ENCODE peak calls at places on chromosomes 7 and 10, in six cellular contexts. One of them, this sample, is unnamed.

GRCh38 chr10:132266594-132267161 is 41.1 kb downstream of the STK32C start:
- DNase-seq in IMR-90: no peak
- DNase-seq in left ventricle myocardium inferior: no peak
- DNase-seq in neural progenitor cell: no peak
- DNase-seq in AG04449: no peak
- DNase-seq in fibroblast of lung: peak
- DNase-seq in this sample: no peak

GRCh38 chr7:1667566-1668485 is 2.3 kb upstream of the ELFN1 start:
- DNase-seq in IMR-90: no peak
- DNase-seq in left ventricle myocardium inferior: no peak
- DNase-seq in neural progenitor cell: peak
- DNase-seq in AG04449: no peak
- DNase-seq in fibroblast of lung: no peak
- DNase-seq in this sample: no peak

GRCh38 chr10:68423522-68423921 is 16.4 kb upstream of the RUFY2 start:
- DNase-seq in IMR-90: no peak
- DNase-seq in left ventricle myocardium inferior: no peak
- DNase-seq in neural progenitor cell: no peak
- DNase-seq in AG04449: no peak
- DNase-seq in fibroblast of lung: no peak
- DNase-seq in this sample: no peak

GRCh38 chr10:66555061-66555460 is 370.8 kb upstream of the LRRTM3 start:
- DNase-seq in IMR-90: no peak
- DNase-seq in left ventricle myocardium inferior: no peak
- DNase-seq in neural progenitor cell: no peak
- DNase-seq in AG04449: no peak
- DNase-seq in fibroblast of lung: no peak
- DNase-seq in this sample: peak

GRCh38 chr10:12400266-12400931 is 51.1 kb downstream of the CAMK1D start:
- DNase-seq in IMR-90: peak
- DNase-seq in left ventricle myocardium inferior: no peak
- DNase-seq in neural progenitor cell: no peak
- DNase-seq in AG04449: peak
- DNase-seq in fibroblast of lung: peak
- DNase-seq in this sample: no peak

GRCh38 chr10:66782776-66783175 is 143.1 kb upstream of the LRRTM3 start:
- DNase-seq in IMR-90: peak
- DNase-seq in left ventricle myocardium inferior: no peak
- DNase-seq in neural progenitor cell: no peak
- DNase-seq in AG04449: no peak
- DNase-seq in fibroblast of lung: peak
- DNase-seq in this sample: peak

GRCh38 chr10:4708123-4708759 is 117.8 kb upstream of the AKR1E2 start:
- DNase-seq in IMR-90: no peak
- DNase-seq in left ventricle myocardium inferior: no peak
- DNase-seq in neural progenitor cell: peak
- DNase-seq in AG04449: no peak
- DNase-seq in fibroblast of lung: no peak
- DNase-seq in this sample: no peak

GRCh38 chr7:109699661-109700060 is 1130.0 kb downstream of the DNAJB9 start:
- DNase-seq in IMR-90: no peak
- DNase-seq in left ventricle myocardium inferior: no peak
- DNase-seq in neural progenitor cell: no peak
- DNase-seq in AG04449: no peak
- DNase-seq in fibroblast of lung: no peak
- DNase-seq in this sample: no peak

GRCh38 chr7:140062528-140063299 is at the start of gene PARP12:
- DNase-seq in IMR-90: peak
- DNase-seq in left ventricle myocardium inferior: peak
- DNase-seq in neural progenitor cell: peak
- DNase-seq in AG04449: no peak
- DNase-seq in fibroblast of lung: peak
- DNase-seq in this sample: peak

GRCh38 chr7:132291446-132291845 is 284.8 kb downstream of the PLXNA4 start:
- DNase-seq in IMR-90: no peak
- DNase-seq in left ventricle myocardium inferior: no peak
- DNase-seq in neural progenitor cell: no peak
- DNase-seq in AG04449: no peak
- DNase-seq in fibroblast of lung: peak
- DNase-seq in this sample: no peak

GRCh38 chr7:114508096-114508495 is 93.5 kb downstream of the FOXP2 start:
- DNase-seq in IMR-90: peak
- DNase-seq in left ventricle myocardium inferior: no peak
- DNase-seq in neural progenitor cell: no peak
- DNase-seq in AG04449: no peak
- DNase-seq in fibroblast of lung: peak
- DNase-seq in this sample: peak

GRCh38 chr7:94449151-94449725 is 54.5 kb downstream of the COL1A2 start:
- DNase-seq in IMR-90: peak
- DNase-seq in left ventricle myocardium inferior: no peak
- DNase-seq in neural progenitor cell: peak
- DNase-seq in AG04449: no peak
- DNase-seq in fibroblast of lung: peak
- DNase-seq in this sample: peak

GRCh38 chr10:120508393-120508792 is 51.4 kb downstream of the PLPP4 start:
- DNase-seq in IMR-90: no peak
- DNase-seq in left ventricle myocardium inferior: no peak
- DNase-seq in neural progenitor cell: no peak
- DNase-seq in AG04449: peak
- DNase-seq in fibroblast of lung: peak
- DNase-seq in this sample: no peak

GRCh38 chr7:1697499-1698125 is 27.5 kb downstream of the ELFN1 start:
- DNase-seq in IMR-90: no peak
- DNase-seq in left ventricle myocardium inferior: no peak
- DNase-seq in neural progenitor cell: no peak
- DNase-seq in AG04449: no peak
- DNase-seq in fibroblast of lung: no peak
- DNase-seq in this sample: no peak

GRCh38 chr7:2230226-2230625 is 2.5 kb downstream of the MAD1L1 start:
- DNase-seq in IMR-90: no peak
- DNase-seq in left ventricle myocardium inferior: no peak
- DNase-seq in neural progenitor cell: no peak
- DNase-seq in AG04449: no peak
- DNase-seq in fibroblast of lung: no peak
- DNase-seq in this sample: no peak

GRCh38 chr10:74189999-74190421 is 39.0 kb downstream of the ADK start:
- DNase-seq in IMR-90: peak
- DNase-seq in left ventricle myocardium inferior: no peak
- DNase-seq in neural progenitor cell: no peak
- DNase-seq in AG04449: peak
- DNase-seq in fibroblast of lung: peak
- DNase-seq in this sample: peak

GRCh38 chr10:37762287-37762686 is 95.1 kb downstream of the ZNF248 start:
- DNase-seq in IMR-90: no peak
- DNase-seq in left ventricle myocardium inferior: no peak
- DNase-seq in neural progenitor cell: no peak
- DNase-seq in AG04449: no peak
- DNase-seq in fibroblast of lung: no peak
- DNase-seq in this sample: no peak

GRCh38 chr7:100582041-100582579 is 3.8 kb downstream of the LRCH4 start:
- DNase-seq in IMR-90: no peak
- DNase-seq in left ventricle myocardium inferior: no peak
- DNase-seq in neural progenitor cell: no peak
- DNase-seq in AG04449: no peak
- DNase-seq in fibroblast of lung: no peak
- DNase-seq in this sample: no peak
- H3K4me3 ChIP-seq in IMR-90: no peak
- H3K4me3 ChIP-seq in left ventricle myocardium inferior: no peak
- H3K4me3 ChIP-seq in neural progenitor cell: no peak
- H3K4me3 ChIP-seq in AG04449: no peak
- H3K4me3 ChIP-seq in fibroblast of lung: no peak
- H3K4me3 ChIP-seq in this sample: no peak

GRCh38 chr7:57384380-57384779 is 65.6 kb upstream of the ZNF716 start:
- DNase-seq in IMR-90: no peak
- DNase-seq in left ventricle myocardium inferior: no peak
- DNase-seq in neural progenitor cell: no peak
- DNase-seq in AG04449: no peak
- DNase-seq in fibroblast of lung: no peak
- DNase-seq in this sample: no peak

GRCh38 chr7:57385668-57386067 is 64.3 kb upstream of the ZNF716 start:
- DNase-seq in IMR-90: no peak
- DNase-seq in left ventricle myocardium inferior: no peak
- DNase-seq in neural progenitor cell: no peak
- DNase-seq in AG04449: no peak
- DNase-seq in fibroblast of lung: no peak
- DNase-seq in this sample: no peak

GRCh38 chr7:57375783-57376182 is 74.2 kb upstream of the ZNF716 start:
- DNase-seq in IMR-90: no peak
- DNase-seq in left ventricle myocardium inferior: no peak
- DNase-seq in neural progenitor cell: no peak
- DNase-seq in AG04449: no peak
- DNase-seq in fibroblast of lung: no peak
- DNase-seq in this sample: no peak

GRCh38 chr7:57381581-57381980 is 68.4 kb upstream of the ZNF716 start:
- DNase-seq in IMR-90: no peak
- DNase-seq in left ventricle myocardium inferior: no peak
- DNase-seq in neural progenitor cell: no peak
- DNase-seq in AG04449: no peak
- DNase-seq in fibroblast of lung: no peak
- DNase-seq in this sample: no peak
- H3K4me3 ChIP-seq in IMR-90: no peak
- H3K4me3 ChIP-seq in left ventricle myocardium inferior: no peak
- H3K4me3 ChIP-seq in neural progenitor cell: no peak
- H3K4me3 ChIP-seq in AG04449: no peak
- H3K4me3 ChIP-seq in fibroblast of lung: no peak
- H3K4me3 ChIP-seq in this sample: no peak

GRCh38 chr7:84106291-84106690 is 88.3 kb downstream of the SEMA3A start:
- DNase-seq in IMR-90: no peak
- DNase-seq in left ventricle myocardium inferior: no peak
- DNase-seq in neural progenitor cell: no peak
- DNase-seq in AG04449: no peak
- DNase-seq in fibroblast of lung: no peak
- DNase-seq in this sample: no peak
- H3K4me3 ChIP-seq in IMR-90: no peak
- H3K4me3 ChIP-seq in left ventricle myocardium inferior: no peak
- H3K4me3 ChIP-seq in neural progenitor cell: no peak
- H3K4me3 ChIP-seq in AG04449: no peak
- H3K4me3 ChIP-seq in fibroblast of lung: no peak
- H3K4me3 ChIP-seq in this sample: no peak

GRCh38 chr10:80468002-80468401 is 13.9 kb downstream of the TSPAN14 start:
- DNase-seq in IMR-90: no peak
- DNase-seq in left ventricle myocardium inferior: peak
- DNase-seq in neural progenitor cell: peak
- DNase-seq in AG04449: no peak
- DNase-seq in fibroblast of lung: no peak
- DNase-seq in this sample: no peak

GRCh38 chr10:80471009-80471408 is 16.9 kb downstream of the TSPAN14 start:
- DNase-seq in IMR-90: no peak
- DNase-seq in left ventricle myocardium inferior: no peak
- DNase-seq in neural progenitor cell: no peak
- DNase-seq in AG04449: no peak
- DNase-seq in fibroblast of lung: no peak
- DNase-seq in this sample: no peak

GRCh38 chr10:80466724-80467326 is 12.7 kb downstream of the TSPAN14 start:
- DNase-seq in IMR-90: no peak
- DNase-seq in left ventricle myocardium inferior: no peak
- DNase-seq in neural progenitor cell: no peak
- DNase-seq in AG04449: no peak
- DNase-seq in fibroblast of lung: no peak
- DNase-seq in this sample: no peak

GRCh38 chr10:80470266-80470665 is 16.2 kb downstream of the TSPAN14 start:
- DNase-seq in IMR-90: no peak
- DNase-seq in left ventricle myocardium inferior: no peak
- DNase-seq in neural progenitor cell: no peak
- DNase-seq in AG04449: no peak
- DNase-seq in fibroblast of lung: no peak
- DNase-seq in this sample: no peak

DNA sequence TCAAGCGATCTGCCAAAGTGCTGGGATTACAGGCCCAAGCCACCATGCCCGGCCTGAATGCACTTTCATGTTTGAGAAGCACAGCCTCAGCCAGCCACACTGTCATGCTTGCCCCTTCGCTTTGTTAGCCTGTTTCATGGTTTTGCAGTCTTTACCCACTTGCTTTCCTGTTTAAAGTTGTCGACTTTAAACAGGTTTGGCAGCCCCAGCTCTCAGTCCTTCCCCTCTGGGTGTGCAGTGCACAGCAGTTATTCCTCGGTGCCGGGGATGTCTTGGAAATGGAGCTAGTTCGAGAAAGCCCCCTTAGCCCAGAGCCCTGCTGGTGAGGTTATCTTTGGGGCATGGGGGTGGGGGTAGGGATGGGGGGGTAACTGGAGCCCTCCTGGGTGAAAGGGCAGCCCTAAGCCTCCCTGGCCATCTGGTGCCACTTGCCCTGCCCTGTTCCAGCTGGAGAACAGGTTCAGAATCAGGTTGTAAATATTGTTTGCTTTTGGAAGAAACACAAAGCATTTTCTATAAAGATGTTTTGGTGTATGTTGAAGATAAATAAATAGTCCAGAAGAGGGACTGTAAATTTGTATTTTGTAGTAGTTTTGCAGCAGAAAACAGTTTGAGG is 14.8 kb downstream of the TSPAN14 start:
- DNase-seq in IMR-90: no peak
- DNase-seq in left ventricle myocardium inferior: no peak
- DNase-seq in neural progenitor cell: no peak
- DNase-seq in AG04449: no peak
- DNase-seq in fibroblast of lung: no peak
- DNase-seq in this sample: no peak
- H3K4me3 ChIP-seq in IMR-90: no peak
- H3K4me3 ChIP-seq in left ventricle myocardium inferior: peak
- H3K4me3 ChIP-seq in neural progenitor cell: no peak
- H3K4me3 ChIP-seq in AG04449: no peak
- H3K4me3 ChIP-seq in fibroblast of lung: no peak
- H3K4me3 ChIP-seq in this sample: no peak

GRCh38 chr7:103811315-103811714 is 178.1 kb downstream of the RELN start:
- DNase-seq in IMR-90: no peak
- DNase-seq in left ventricle myocardium inferior: no peak
- DNase-seq in neural progenitor cell: no peak
- DNase-seq in AG04449: no peak
- DNase-seq in fibroblast of lung: no peak
- DNase-seq in this sample: no peak

GRCh38 chr7:103810112-103810744 is 179.2 kb downstream of the RELN start:
- DNase-seq in IMR-90: no peak
- DNase-seq in left ventricle myocardium inferior: no peak
- DNase-seq in neural progenitor cell: peak
- DNase-seq in AG04449: no peak
- DNase-seq in fibroblast of lung: no peak
- DNase-seq in this sample: no peak

GRCh38 chr7:103813970-103814369 is 175.5 kb downstream of the RELN start:
- DNase-seq in IMR-90: no peak
- DNase-seq in left ventricle myocardium inferior: no peak
- DNase-seq in neural progenitor cell: no peak
- DNase-seq in AG04449: no peak
- DNase-seq in fibroblast of lung: no peak
- DNase-seq in this sample: no peak

GRCh38 chr7:103809229-103809994 is 180.0 kb downstream of the RELN start:
- DNase-seq in IMR-90: no peak
- DNase-seq in left ventricle myocardium inferior: no peak
- DNase-seq in neural progenitor cell: no peak
- DNase-seq in AG04449: no peak
- DNase-seq in fibroblast of lung: no peak
- DNase-seq in this sample: no peak

DNA sequence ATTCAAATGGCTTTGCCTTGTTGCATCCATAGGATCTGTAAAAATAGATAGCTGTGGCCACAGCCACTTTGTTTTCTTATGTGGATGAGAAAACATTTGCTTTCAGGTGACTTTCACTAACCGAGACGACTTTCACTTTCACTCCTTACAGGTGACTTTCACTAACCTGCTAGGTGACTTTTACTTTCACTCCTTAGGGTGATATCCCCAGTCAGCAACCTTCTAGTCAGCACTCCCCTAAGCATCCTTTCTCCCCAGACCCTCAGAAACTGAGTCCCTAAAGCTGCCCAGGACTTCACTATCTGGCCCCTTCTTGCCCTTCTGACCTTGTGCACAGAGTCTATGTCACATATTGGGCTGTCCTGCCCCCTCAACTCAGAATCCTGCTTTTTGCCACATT is 177.5 kb downstream of the RELN start:
- DNase-seq in IMR-90: no peak
- DNase-seq in left ventricle myocardium inferior: no peak
- DNase-seq in neural progenitor cell: no peak
- DNase-seq in AG04449: no peak
- DNase-seq in fibroblast of lung: no peak
- DNase-seq in this sample: no peak
- H3K4me3 ChIP-seq in IMR-90: no peak
- H3K4me3 ChIP-seq in left ventricle myocardium inferior: no peak
- H3K4me3 ChIP-seq in neural progenitor cell: no peak
- H3K4me3 ChIP-seq in AG04449: no peak
- H3K4me3 ChIP-seq in fibroblast of lung: no peak
- H3K4me3 ChIP-seq in this sample: no peak